ENCODE peak calls at places on chromosomes 7 and 10, in six cellular contexts. E, Q, I, J, D and L are unnamed samples.

GRCh38 chr10:490891-491571 is 198.4 kb downstream of the DIP2C start:
- DNase-seq in D (peak; percentile 84), Q (peak; percentile 28), J (no peak), E (peak; percentile 86), I (no peak), L (no peak)

GRCh38 chr7:143240323-143241168 is 18.7 kb downstream of the TAS2R40 start:
- DNase-seq in Q (peak; percentile 75), I (peak; percentile 79), J (peak; percentile 84), E (peak; percentile 91), D (peak; percentile 72), L (peak; percentile 68)

GRCh38 chr7:130481898-130482297 is 10.0 kb upstream of the MEST start:
- DNase-seq in D (no peak), Q (no peak), E (no peak), I (no peak), J (no peak), L (no peak)

GRCh38 chr7:55129409-55130078 is 110.7 kb downstream of the EGFR start:
- DNase-seq in D (peak; percentile 59), E (peak; percentile 72), I (no peak), Q (peak; percentile 44), J (peak; percentile 96), L (no peak)

GRCh38 chr10:76195990-76196389 is 764.6 kb downstream of the LRMDA start:
- DNase-seq in E (no peak), I (no peak), D (no peak), Q (no peak), J (no peak), L (no peak)

GRCh38 chr7:14236834-14237233 is 247.4 kb upstream of the ETV1 start:
- DNase-seq in I (no peak), J (peak; percentile 59), D (no peak), Q (no peak), E (no peak), L (no peak)

GRCh38 chr10:71636588-71636987 is 83.0 kb downstream of the C10orf105 start:
- DNase-seq in D (no peak), Q (no peak), J (no peak), E (no peak), I (no peak), L (no peak)

GRCh38 chr10:63027533-63027932 is 105.6 kb upstream of the NRBF2 start:
- DNase-seq in Q (no peak), D (no peak), E (no peak), I (no peak), J (no peak), L (no peak)

GRCh38 chr7:2012981-2013380 is 219.8 kb downstream of the MAD1L1 start:
- DNase-seq in E (peak; percentile 52), Q (no peak), D (peak; percentile 55), I (peak; percentile 24), J (no peak), L (no peak)

GRCh38 chr7:92976931-92977330 is 140.6 kb upstream of the CDK6 start:
- DNase-seq in Q (no peak), E (no peak), D (no peak), J (no peak), I (no peak), L (no peak)

GRCh38 chr10:11144626-11145497 is 127.2 kb downstream of the CELF2 start:
- DNase-seq in Q (no peak), J (no peak), D (no peak), E (no peak), I (no peak), L (no peak)

GRCh38 chr10:67621834-67622233 is 74.2 kb downstream of the CTNNA3 start:
- DNase-seq in E (no peak), I (no peak), J (no peak), D (no peak), Q (no peak), L (no peak)

GRCh38 chr7:68875857-68876256 is 722.4 kb upstream of the AUTS2 start:
- DNase-seq in D (no peak), Q (no peak), I (no peak), E (no peak), J (no peak), L (no peak)

GRCh38 chr10:50623299-50624153 is at the start of gene SGMS1:
- DNase-seq in J (peak; percentile 51), I (peak; percentile 75), D (peak; percentile 91), E (peak; percentile 96), Q (peak; percentile 88), L (peak; percentile 59)

GRCh38 chr10:131899695-131900349 is 986 bp upstream of the PPP2R2D start:
- DNase-seq in J (no peak), Q (no peak), E (no peak), I (no peak), D (no peak), L (no peak)

GRCh38 chr10:65123120-65123519 is 1601.9 kb downstream of the REEP3 start:
- DNase-seq in D (no peak), E (no peak), I (no peak), Q (no peak), J (peak; percentile 71), L (no peak)

GRCh38 chr7:70711441-70711840 is 420.5 kb upstream of the GALNT17 start:
- DNase-seq in Q (no peak), E (no peak), I (no peak), J (no peak), D (no peak), L (no peak)

GRCh38 chr10:25142465-25142864 is 32.3 kb upstream of the GPR158 start:
- DNase-seq in D (no peak), Q (no peak), E (no peak), I (no peak), J (no peak), L (no peak)

GRCh38 chr10:14553434-14553833 is 221.3 kb downstream of the FAM107B start:
- DNase-seq in Q (no peak), D (no peak), I (no peak), J (no peak), E (no peak), L (no peak)

GRCh38 chr10:15369642-15370211 is 1.4 kb downstream of the FAM171A1 start:
- DNase-seq in I (no peak), Q (no peak), E (peak; percentile 75), D (peak; percentile 58), J (no peak), L (no peak)

GRCh38 chr10:20276127-20276979 is 460.1 kb downstream of the PLXDC2 start:
- DNase-seq in E (no peak), I (peak; percentile 5), D (no peak), Q (no peak), J (no peak), L (no peak)

GRCh38 chr7:155836216-155837125 is 24.2 kb upstream of the SHH start:
- DNase-seq in E (peak; percentile 77), J (no peak), D (peak; percentile 33), Q (no peak), I (no peak), L (no peak)
- TF ChIP-seq CTCF in E (no peak), J (no peak), D (no peak), Q (no peak), I (no peak), L (no peak)

GRCh38 chr10:91080776-91081175 is 139.7 kb upstream of the PCGF5 start:
- DNase-seq in J (no peak), E (no peak), Q (no peak), D (no peak), I (no peak), L (no peak)

GRCh38 chr10:91071786-91072185 is 148.7 kb upstream of the PCGF5 start:
- DNase-seq in E (no peak), Q (no peak), J (no peak), D (no peak), I (no peak), L (no peak)

GRCh38 chr10:91073301-91073780 is 147.1 kb upstream of the PCGF5 start:
- DNase-seq in I (no peak), Q (no peak), E (no peak), D (no peak), J (no peak), L (no peak)

GRCh38 chr10:91077549-91078017 is 142.9 kb upstream of the PCGF5 start:
- DNase-seq in E (no peak), J (peak; percentile 36), D (no peak), Q (peak; percentile 83), I (no peak), L (no peak)

DNA sequence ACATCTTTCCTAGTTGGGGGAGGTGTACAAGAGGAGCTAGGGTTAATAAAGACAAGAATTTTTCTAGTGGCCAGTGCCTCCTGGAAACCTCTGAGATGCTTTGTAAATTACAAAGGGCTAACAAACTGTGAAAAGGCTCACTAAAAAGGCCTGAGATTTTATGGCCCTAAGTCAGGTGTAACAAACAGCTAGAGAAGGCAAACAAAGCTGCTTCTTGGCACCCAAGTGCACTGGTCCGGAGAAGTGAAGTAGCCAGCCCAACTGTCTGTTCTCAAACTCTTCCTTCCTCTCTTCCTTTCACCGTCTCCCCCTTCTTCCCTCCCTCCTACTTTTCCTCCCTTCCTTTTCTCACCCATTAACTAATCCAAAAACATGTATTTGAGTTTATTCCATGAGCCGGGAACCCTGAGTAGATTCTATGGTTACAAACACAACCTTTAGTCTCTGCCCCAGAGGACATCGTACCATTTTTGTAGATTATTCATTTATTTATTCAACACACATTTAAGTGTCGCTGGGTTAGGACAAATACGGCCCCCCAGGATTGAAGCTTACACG is 143.4 kb upstream of the PCGF5 start:
- DNase-seq in D (no peak), E (no peak), J (no peak), Q (no peak), I (no peak), L (no peak)
- H3K4me3 ChIP-seq in D (no peak overlapping the region), E (no peak overlapping the region), J (no peak overlapping the region), Q (no peak overlapping the region), I (no peak overlapping the region), L (no peak overlapping the region)

GRCh38 chr10:36172574-36172973 is 530.5 kb upstream of the FZD8 start:
- DNase-seq in J (no peak), E (no peak), I (peak; percentile 55), Q (no peak), D (no peak), L (peak; percentile 38)
- TF ChIP-seq CTCF in J (no peak), E (no peak), I (no peak), Q (no peak), D (no peak), L (no peak)

GRCh38 chr10:77889277-77889903 is 37.2 kb downstream of the DLG5 start:
- DNase-seq in Q (peak; percentile 74), J (peak; percentile 97), E (no peak), I (no peak), D (no peak), L (no peak)

GRCh38 chr10:77890097-77890496 is 36.5 kb downstream of the DLG5 start:
- DNase-seq in D (no peak), I (no peak), E (no peak), J (no peak), Q (no peak), L (no peak)

GRCh38 chr10:77887631-77888355 is 38.8 kb downstream of the DLG5 start:
- DNase-seq in D (no peak), E (no peak), I (no peak), Q (no peak), J (no peak), L (no peak)

GRCh38 chr10:77886795-77887355 is 39.7 kb downstream of the DLG5 start:
- DNase-seq in E (no peak), I (no peak), D (no peak), J (no peak), Q (no peak), L (no peak)

GRCh38 chr10:77888356-77888703 is 38.2 kb downstream of the DLG5 start:
- DNase-seq in Q (no peak), J (no peak), D (no peak), E (no peak), I (no peak), L (no peak)
- H3K4me3 ChIP-seq in Q (no peak overlapping the region), J (no peak overlapping the region), D (peak overlapping the region; percentile 23), E (no peak overlapping the region), I (no peak overlapping the region), L (peak overlapping the region; percentile 31)

GRCh38 chr10:114307731-114308130 is 68.7 kb downstream of the VWA2 start:
- DNase-seq in E (no peak), D (peak; percentile 24), Q (no peak), J (no peak), I (no peak), L (no peak)
- TF ChIP-seq CTCF in E (no peak), D (no peak), Q (no peak), J (no peak), I (no peak), L (no peak)